ENCODE peak calls at places on chromosomes 6 and 20, in ten cellular contexts. One of them, this sample, is unnamed.

GRCh38 chr6:153727910-153728309 is 311.1 kb upstream of the OPRM1 start:
- DNase-seq in adrenal gland: no peak
- DNase-seq in A549: no peak
- DNase-seq in transverse colon: no peak
- DNase-seq in stomach: no peak
- DNase-seq in heart left ventricle: no peak
- DNase-seq in Peyer's patch: no peak
- DNase-seq in tibial nerve: no peak
- DNase-seq in NB4: no peak
- DNase-seq in breast epithelium: no peak
- DNase-seq in this sample: no peak

GRCh38 chr6:24925661-24926060 is 10.1 kb downstream of the RIPOR2 start:
- DNase-seq in tibial nerve: no peak
- DNase-seq in breast epithelium: no peak
- DNase-seq in transverse colon: no peak
- DNase-seq in stomach: no peak
- DNase-seq in A549: no peak
- DNase-seq in adrenal gland: no peak
- DNase-seq in NB4: no peak
- DNase-seq in heart left ventricle: no peak
- DNase-seq in Peyer's patch: no peak
- DNase-seq in this sample: no peak

GRCh38 chr20:2872304-2873009 is 824 bp upstream of the PTPRA start:
- DNase-seq in breast epithelium: no peak
- DNase-seq in tibial nerve: peak
- DNase-seq in Peyer's patch: peak
- DNase-seq in adrenal gland: peak
- DNase-seq in transverse colon: peak
- DNase-seq in A549: peak
- DNase-seq in stomach: peak
- DNase-seq in heart left ventricle: peak
- DNase-seq in NB4: peak
- DNase-seq in this sample: peak

GRCh38 chr6:119791746-119792145 is 442.2 kb upstream of the MAN1A1 start:
- DNase-seq in Peyer's patch: no peak
- DNase-seq in stomach: no peak
- DNase-seq in NB4: no peak
- DNase-seq in transverse colon: no peak
- DNase-seq in breast epithelium: no peak
- DNase-seq in heart left ventricle: no peak
- DNase-seq in A549: no peak
- DNase-seq in tibial nerve: no peak
- DNase-seq in adrenal gland: no peak
- DNase-seq in this sample: no peak

GRCh38 chr20:36454664-36455427 is 86.5 kb upstream of the MYL9 start:
- DNase-seq in stomach: peak
- DNase-seq in transverse colon: no peak
- DNase-seq in tibial nerve: no peak
- DNase-seq in A549: no peak
- DNase-seq in adrenal gland: peak
- DNase-seq in breast epithelium: no peak
- DNase-seq in Peyer's patch: no peak
- DNase-seq in NB4: no peak
- DNase-seq in heart left ventricle: peak
- DNase-seq in this sample: no peak

GRCh38 chr20:21559305-21559704 is 45.4 kb upstream of the NKX2-2 start:
- DNase-seq in NB4: no peak
- DNase-seq in A549: no peak
- DNase-seq in tibial nerve: no peak
- DNase-seq in Peyer's patch: no peak
- DNase-seq in heart left ventricle: no peak
- DNase-seq in adrenal gland: no peak
- DNase-seq in transverse colon: no peak
- DNase-seq in stomach: no peak
- DNase-seq in breast epithelium: no peak
- DNase-seq in this sample: no peak

GRCh38 chr6:110355727-110356126 is 2.4 kb downstream of the METTL24 start:
- DNase-seq in adrenal gland: no peak
- DNase-seq in heart left ventricle: no peak
- DNase-seq in breast epithelium: no peak
- DNase-seq in stomach: no peak
- DNase-seq in A549: no peak
- DNase-seq in Peyer's patch: no peak
- DNase-seq in transverse colon: no peak
- DNase-seq in tibial nerve: no peak
- DNase-seq in NB4: no peak
- DNase-seq in this sample: no peak

GRCh38 chr20:34574426-34574825 is 15.9 kb downstream of the MAP1LC3A start:
- DNase-seq in stomach: no peak
- DNase-seq in heart left ventricle: no peak
- DNase-seq in transverse colon: no peak
- DNase-seq in NB4: no peak
- DNase-seq in A549: no peak
- DNase-seq in tibial nerve: no peak
- DNase-seq in Peyer's patch: no peak
- DNase-seq in breast epithelium: no peak
- DNase-seq in adrenal gland: no peak
- DNase-seq in this sample: no peak

GRCh38 chr20:63574156-63574828 is at the start of gene HELZ2:
- DNase-seq in transverse colon: peak
- DNase-seq in adrenal gland: peak
- DNase-seq in heart left ventricle: peak
- DNase-seq in NB4: peak
- DNase-seq in tibial nerve: peak
- DNase-seq in Peyer's patch: peak
- DNase-seq in stomach: peak
- DNase-seq in A549: no peak
- DNase-seq in breast epithelium: peak
- DNase-seq in this sample: peak
- TF ChIP-seq POLR2A in transverse colon: peak
- TF ChIP-seq POLR2A in adrenal gland: peak
- TF ChIP-seq POLR2A in heart left ventricle: no peak
- TF ChIP-seq POLR2A in NB4: peak
- TF ChIP-seq POLR2A in tibial nerve: no peak
- TF ChIP-seq POLR2A in Peyer's patch: no peak
- TF ChIP-seq POLR2A in stomach: no peak
- TF ChIP-seq POLR2A in A549: peak
- TF ChIP-seq POLR2A in breast epithelium: no peak
- TF ChIP-seq POLR2A in this sample: no peak

GRCh38 chr20:45340236-45340847 is 7.9 kb downstream of the SDC4 start:
- DNase-seq in Peyer's patch: no peak
- DNase-seq in NB4: no peak
- DNase-seq in A549: no peak
- DNase-seq in stomach: peak
- DNase-seq in breast epithelium: peak
- DNase-seq in adrenal gland: peak
- DNase-seq in heart left ventricle: no peak
- DNase-seq in transverse colon: no peak
- DNase-seq in tibial nerve: no peak
- DNase-seq in this sample: peak
- TF ChIP-seq POLR2A in Peyer's patch: no peak
- TF ChIP-seq POLR2A in NB4: no peak
- TF ChIP-seq POLR2A in A549: no peak
- TF ChIP-seq POLR2A in stomach: no peak
- TF ChIP-seq POLR2A in breast epithelium: no peak
- TF ChIP-seq POLR2A in adrenal gland: no peak
- TF ChIP-seq POLR2A in heart left ventricle: peak
- TF ChIP-seq POLR2A in transverse colon: no peak
- TF ChIP-seq POLR2A in tibial nerve: no peak
- TF ChIP-seq POLR2A in this sample: no peak

GRCh38 chr20:9685011-9685410 is 153.9 kb downstream of the PAK5 start:
- DNase-seq in Peyer's patch: no peak
- DNase-seq in stomach: no peak
- DNase-seq in breast epithelium: no peak
- DNase-seq in A549: no peak
- DNase-seq in NB4: no peak
- DNase-seq in adrenal gland: no peak
- DNase-seq in transverse colon: no peak
- DNase-seq in heart left ventricle: no peak
- DNase-seq in tibial nerve: no peak
- DNase-seq in this sample: no peak

GRCh38 chr20:9686001-9686400 is 152.9 kb downstream of the PAK5 start:
- DNase-seq in NB4: no peak
- DNase-seq in heart left ventricle: no peak
- DNase-seq in transverse colon: no peak
- DNase-seq in adrenal gland: no peak
- DNase-seq in breast epithelium: no peak
- DNase-seq in A549: no peak
- DNase-seq in stomach: no peak
- DNase-seq in Peyer's patch: no peak
- DNase-seq in tibial nerve: no peak
- DNase-seq in this sample: peak

GRCh38 chr20:9686455-9686854 is 152.4 kb downstream of the PAK5 start:
- DNase-seq in transverse colon: no peak
- DNase-seq in A549: no peak
- DNase-seq in tibial nerve: no peak
- DNase-seq in breast epithelium: no peak
- DNase-seq in Peyer's patch: no peak
- DNase-seq in adrenal gland: no peak
- DNase-seq in stomach: no peak
- DNase-seq in heart left ventricle: no peak
- DNase-seq in NB4: no peak
- DNase-seq in this sample: no peak

GRCh38 chr20:9689041-9689440 is 149.8 kb downstream of the PAK5 start:
- DNase-seq in heart left ventricle: no peak
- DNase-seq in A549: no peak
- DNase-seq in tibial nerve: no peak
- DNase-seq in Peyer's patch: no peak
- DNase-seq in NB4: no peak
- DNase-seq in stomach: no peak
- DNase-seq in adrenal gland: no peak
- DNase-seq in transverse colon: no peak
- DNase-seq in breast epithelium: no peak
- DNase-seq in this sample: no peak

GRCh38 chr20:9686866-9687265 is 152.0 kb downstream of the PAK5 start:
- DNase-seq in NB4: no peak
- DNase-seq in tibial nerve: no peak
- DNase-seq in transverse colon: no peak
- DNase-seq in A549: no peak
- DNase-seq in adrenal gland: no peak
- DNase-seq in heart left ventricle: no peak
- DNase-seq in Peyer's patch: no peak
- DNase-seq in breast epithelium: no peak
- DNase-seq in stomach: no peak
- DNase-seq in this sample: no peak
- TF ChIP-seq POLR2A in NB4: no peak
- TF ChIP-seq POLR2A in tibial nerve: no peak
- TF ChIP-seq POLR2A in transverse colon: no peak
- TF ChIP-seq POLR2A in A549: no peak
- TF ChIP-seq POLR2A in adrenal gland: no peak
- TF ChIP-seq POLR2A in heart left ventricle: no peak
- TF ChIP-seq POLR2A in Peyer's patch: no peak
- TF ChIP-seq POLR2A in breast epithelium: no peak
- TF ChIP-seq POLR2A in stomach: no peak
- TF ChIP-seq POLR2A in this sample: no peak

GRCh38 chr20:38825571-38825900 is 20.0 kb downstream of the PPP1R16B start:
- DNase-seq in adrenal gland: no peak
- DNase-seq in tibial nerve: no peak
- DNase-seq in NB4: no peak
- DNase-seq in stomach: no peak
- DNase-seq in Peyer's patch: no peak
- DNase-seq in transverse colon: no peak
- DNase-seq in breast epithelium: no peak
- DNase-seq in A549: no peak
- DNase-seq in heart left ventricle: no peak
- DNase-seq in this sample: no peak

GRCh38 chr20:38828514-38829295 is 23.2 kb downstream of the PPP1R16B start:
- DNase-seq in NB4: no peak
- DNase-seq in tibial nerve: no peak
- DNase-seq in breast epithelium: no peak
- DNase-seq in adrenal gland: no peak
- DNase-seq in Peyer's patch: no peak
- DNase-seq in stomach: no peak
- DNase-seq in transverse colon: no peak
- DNase-seq in A549: no peak
- DNase-seq in heart left ventricle: no peak
- DNase-seq in this sample: no peak

GRCh38 chr20:38825901-38826625 is 20.6 kb downstream of the PPP1R16B start:
- DNase-seq in heart left ventricle: no peak
- DNase-seq in tibial nerve: no peak
- DNase-seq in adrenal gland: no peak
- DNase-seq in breast epithelium: no peak
- DNase-seq in Peyer's patch: no peak
- DNase-seq in A549: peak
- DNase-seq in NB4: peak
- DNase-seq in stomach: no peak
- DNase-seq in transverse colon: no peak
- DNase-seq in this sample: no peak

GRCh38 chr20:38829296-38829875 is 23.9 kb downstream of the PPP1R16B start:
- DNase-seq in Peyer's patch: no peak
- DNase-seq in NB4: no peak
- DNase-seq in breast epithelium: no peak
- DNase-seq in transverse colon: no peak
- DNase-seq in heart left ventricle: no peak
- DNase-seq in tibial nerve: no peak
- DNase-seq in A549: no peak
- DNase-seq in adrenal gland: no peak
- DNase-seq in stomach: no peak
- DNase-seq in this sample: no peak

GRCh38 chr20:38827770-38828281 is 22.3 kb downstream of the PPP1R16B start:
- DNase-seq in heart left ventricle: no peak
- DNase-seq in NB4: no peak
- DNase-seq in tibial nerve: no peak
- DNase-seq in adrenal gland: no peak
- DNase-seq in stomach: no peak
- DNase-seq in transverse colon: no peak
- DNase-seq in breast epithelium: no peak
- DNase-seq in A549: no peak
- DNase-seq in Peyer's patch: no peak
- DNase-seq in this sample: no peak
- TF ChIP-seq POLR2A in heart left ventricle: no peak
- TF ChIP-seq POLR2A in NB4: no peak
- TF ChIP-seq POLR2A in tibial nerve: no peak
- TF ChIP-seq POLR2A in adrenal gland: no peak
- TF ChIP-seq POLR2A in stomach: no peak
- TF ChIP-seq POLR2A in transverse colon: no peak
- TF ChIP-seq POLR2A in breast epithelium: no peak
- TF ChIP-seq POLR2A in A549: no peak
- TF ChIP-seq POLR2A in Peyer's patch: no peak
- TF ChIP-seq POLR2A in this sample: no peak

DNA sequence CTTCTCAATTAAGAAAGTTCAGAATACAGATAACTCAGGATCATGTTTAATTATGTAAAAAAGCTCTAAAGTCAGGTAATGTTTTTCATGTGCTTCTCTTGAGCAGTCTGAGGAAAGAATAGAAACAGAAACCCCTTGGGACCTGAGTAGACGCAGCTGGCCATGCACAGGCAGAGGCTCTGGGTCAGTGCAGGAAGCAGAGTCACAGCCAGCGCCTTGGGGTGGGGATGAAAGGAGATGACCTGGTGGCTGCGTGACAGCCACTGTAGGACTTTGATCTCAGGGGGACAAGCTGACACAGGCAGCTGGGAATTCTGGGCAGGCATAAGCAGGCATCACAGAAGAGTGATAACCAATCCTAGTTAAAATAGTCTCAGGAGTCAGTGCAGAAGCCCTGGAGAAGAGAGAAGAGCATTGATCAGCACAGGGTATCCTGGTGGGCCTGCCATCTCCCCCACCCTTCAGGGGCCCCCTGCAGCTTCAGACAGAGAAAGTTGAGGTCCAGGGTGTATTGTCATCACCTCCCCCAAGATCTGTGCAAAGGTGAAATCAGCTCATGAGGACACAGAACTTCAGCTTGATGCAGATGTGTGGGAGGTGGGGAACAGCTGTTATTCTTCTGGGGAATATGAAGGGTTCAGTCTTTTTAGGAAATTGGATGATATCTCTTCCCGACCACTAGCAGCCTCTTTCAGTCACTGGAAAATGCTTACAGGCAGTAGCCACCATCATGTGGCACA is 6.4 kb downstream of the HLA-DQB1 start:
- DNase-seq in heart left ventricle: no peak
- DNase-seq in A549: no peak
- DNase-seq in Peyer's patch: no peak
- DNase-seq in stomach: no peak
- DNase-seq in breast epithelium: no peak
- DNase-seq in tibial nerve: no peak
- DNase-seq in adrenal gland: no peak
- DNase-seq in transverse colon: no peak
- DNase-seq in NB4: no peak
- DNase-seq in this sample: no peak
- TF ChIP-seq POLR2A in heart left ventricle: no peak
- TF ChIP-seq POLR2A in A549: no peak
- TF ChIP-seq POLR2A in Peyer's patch: no peak
- TF ChIP-seq POLR2A in stomach: no peak
- TF ChIP-seq POLR2A in breast epithelium: no peak
- TF ChIP-seq POLR2A in tibial nerve: no peak
- TF ChIP-seq POLR2A in adrenal gland: no peak
- TF ChIP-seq POLR2A in transverse colon: no peak
- TF ChIP-seq POLR2A in NB4: no peak
- TF ChIP-seq POLR2A in this sample: no peak